ENCODE peak calls at places on chromosomes 1 and 21, in eight cellular contexts. One of them, this sample, is unnamed.

GRCh38 chr1:247007511-247008405 is at the start of gene ZNF695:
- DNase-seq in dorsolateral prefrontal cortex: peak
- DNase-seq in psoas muscle: peak
- DNase-seq in upper lobe of right lung: peak
- DNase-seq in cardiac muscle cell: peak
- DNase-seq in ovary: peak
- DNase-seq in spleen: peak
- DNase-seq in left ventricle myocardium inferior: peak
- DNase-seq in this sample: peak

GRCh38 chr1:47875831-47876586 is 121.2 kb downstream of the TRABD2B start:
- DNase-seq in dorsolateral prefrontal cortex: no peak
- DNase-seq in psoas muscle: no peak
- DNase-seq in upper lobe of right lung: no peak
- DNase-seq in cardiac muscle cell: peak
- DNase-seq in ovary: no peak
- DNase-seq in spleen: no peak
- DNase-seq in left ventricle myocardium inferior: no peak
- DNase-seq in this sample: no peak

GRCh38 chr1:166952002-166952746 is 23.2 kb downstream of the ILDR2 start:
- DNase-seq in dorsolateral prefrontal cortex: no peak
- DNase-seq in psoas muscle: no peak
- DNase-seq in upper lobe of right lung: no peak
- DNase-seq in cardiac muscle cell: peak
- DNase-seq in ovary: no peak
- DNase-seq in spleen: no peak
- DNase-seq in left ventricle myocardium inferior: peak
- DNase-seq in this sample: no peak

GRCh38 chr1:231971397-231972233 is 345.0 kb downstream of the DISC1 start:
- DNase-seq in dorsolateral prefrontal cortex: no peak
- DNase-seq in psoas muscle: no peak
- DNase-seq in upper lobe of right lung: no peak
- DNase-seq in cardiac muscle cell: peak
- DNase-seq in ovary: no peak
- DNase-seq in spleen: no peak
- DNase-seq in left ventricle myocardium inferior: no peak
- DNase-seq in this sample: no peak

GRCh38 chr1:159208460-159208825 is 3.8 kb downstream of the ACKR1 start:
- DNase-seq in dorsolateral prefrontal cortex: no peak
- DNase-seq in psoas muscle: no peak
- DNase-seq in upper lobe of right lung: no peak
- DNase-seq in cardiac muscle cell: no peak
- DNase-seq in ovary: no peak
- DNase-seq in spleen: no peak
- DNase-seq in left ventricle myocardium inferior: no peak
- DNase-seq in this sample: no peak

GRCh38 chr1:229924639-229925038 is 142.4 kb upstream of the GALNT2 start:
- DNase-seq in dorsolateral prefrontal cortex: no peak
- DNase-seq in psoas muscle: no peak
- DNase-seq in upper lobe of right lung: no peak
- DNase-seq in cardiac muscle cell: no peak
- DNase-seq in ovary: no peak
- DNase-seq in spleen: no peak
- DNase-seq in left ventricle myocardium inferior: no peak
- DNase-seq in this sample: no peak

GRCh38 chr1:3366181-3367051 is 88.0 kb upstream of the ARHGEF16 start:
- DNase-seq in dorsolateral prefrontal cortex: no peak
- DNase-seq in psoas muscle: no peak
- DNase-seq in upper lobe of right lung: no peak
- DNase-seq in cardiac muscle cell: peak
- DNase-seq in ovary: no peak
- DNase-seq in spleen: no peak
- DNase-seq in left ventricle myocardium inferior: peak
- DNase-seq in this sample: peak

GRCh38 chr21:33370292-33370691 is 32.9 kb upstream of the IFNGR2 start:
- DNase-seq in dorsolateral prefrontal cortex: no peak
- DNase-seq in psoas muscle: no peak
- DNase-seq in upper lobe of right lung: no peak
- DNase-seq in cardiac muscle cell: no peak
- DNase-seq in ovary: no peak
- DNase-seq in spleen: no peak
- DNase-seq in left ventricle myocardium inferior: no peak
- DNase-seq in this sample: no peak

GRCh38 chr1:2044510-2045319 is 5.5 kb upstream of the PRKCZ start:
- DNase-seq in dorsolateral prefrontal cortex: peak
- DNase-seq in psoas muscle: peak
- DNase-seq in upper lobe of right lung: peak
- DNase-seq in cardiac muscle cell: peak
- DNase-seq in ovary: peak
- DNase-seq in spleen: peak
- DNase-seq in left ventricle myocardium inferior: peak
- DNase-seq in this sample: no peak

GRCh38 chr1:40919475-40920011 is 57.4 kb upstream of the CITED4 start:
- DNase-seq in dorsolateral prefrontal cortex: peak
- DNase-seq in psoas muscle: no peak
- DNase-seq in upper lobe of right lung: no peak
- DNase-seq in cardiac muscle cell: no peak
- DNase-seq in ovary: no peak
- DNase-seq in spleen: no peak
- DNase-seq in left ventricle myocardium inferior: no peak
- DNase-seq in this sample: no peak

GRCh38 chr1:167554028-167554779 is 642 bp upstream of the CREG1 start:
- DNase-seq in dorsolateral prefrontal cortex: peak
- DNase-seq in psoas muscle: no peak
- DNase-seq in upper lobe of right lung: no peak
- DNase-seq in cardiac muscle cell: peak
- DNase-seq in ovary: no peak
- DNase-seq in spleen: no peak
- DNase-seq in left ventricle myocardium inferior: no peak
- DNase-seq in this sample: no peak

GRCh38 chr21:35831791-35832190 is 228.5 kb downstream of the SETD4 start:
- DNase-seq in dorsolateral prefrontal cortex: no peak
- DNase-seq in psoas muscle: no peak
- DNase-seq in upper lobe of right lung: no peak
- DNase-seq in cardiac muscle cell: no peak
- DNase-seq in ovary: no peak
- DNase-seq in spleen: no peak
- DNase-seq in left ventricle myocardium inferior: no peak
- DNase-seq in this sample: no peak

GRCh38 chr1:207838156-207839082 is 72.5 kb downstream of the CD34 start:
- DNase-seq in dorsolateral prefrontal cortex: peak
- DNase-seq in psoas muscle: peak
- DNase-seq in upper lobe of right lung: no peak
- DNase-seq in cardiac muscle cell: peak
- DNase-seq in ovary: peak
- DNase-seq in spleen: no peak
- DNase-seq in left ventricle myocardium inferior: peak
- DNase-seq in this sample: peak

GRCh38 chr1:226181996-226182714 is 4.4 kb downstream of the ACBD3 start:
- DNase-seq in dorsolateral prefrontal cortex: peak
- DNase-seq in psoas muscle: peak
- DNase-seq in upper lobe of right lung: peak
- DNase-seq in cardiac muscle cell: peak
- DNase-seq in ovary: peak
- DNase-seq in spleen: no peak
- DNase-seq in left ventricle myocardium inferior: peak
- DNase-seq in this sample: no peak

GRCh38 chr21:17612023-17612564 is 607 bp downstream of the BTG3 start:
- DNase-seq in dorsolateral prefrontal cortex: peak
- DNase-seq in psoas muscle: peak
- DNase-seq in upper lobe of right lung: peak
- DNase-seq in cardiac muscle cell: peak
- DNase-seq in ovary: peak
- DNase-seq in spleen: peak
- DNase-seq in left ventricle myocardium inferior: peak
- DNase-seq in this sample: peak

GRCh38 chr1:3623441-3624150 is 1.2 kb upstream of the TPRG1L start:
- DNase-seq in dorsolateral prefrontal cortex: no peak
- DNase-seq in psoas muscle: peak
- DNase-seq in upper lobe of right lung: no peak
- DNase-seq in cardiac muscle cell: no peak
- DNase-seq in ovary: no peak
- DNase-seq in spleen: peak
- DNase-seq in left ventricle myocardium inferior: no peak
- DNase-seq in this sample: no peak

GRCh38 chr1:1358433-1359201 is at the start of gene MXRA8:
- DNase-seq in dorsolateral prefrontal cortex: no peak
- DNase-seq in psoas muscle: peak
- DNase-seq in upper lobe of right lung: peak
- DNase-seq in cardiac muscle cell: peak
- DNase-seq in ovary: peak
- DNase-seq in spleen: no peak
- DNase-seq in left ventricle myocardium inferior: peak
- DNase-seq in this sample: no peak

GRCh38 chr21:25561668-25562641 is 45.3 kb downstream of the MRPL39 start:
- DNase-seq in dorsolateral prefrontal cortex: no peak
- DNase-seq in psoas muscle: peak
- DNase-seq in upper lobe of right lung: peak
- DNase-seq in cardiac muscle cell: peak
- DNase-seq in ovary: peak
- DNase-seq in spleen: peak
- DNase-seq in left ventricle myocardium inferior: peak
- DNase-seq in this sample: peak

GRCh38 chr21:34185051-34185750 is 111.8 kb downstream of the MRPS6 start:
- DNase-seq in dorsolateral prefrontal cortex: no peak
- DNase-seq in psoas muscle: no peak
- DNase-seq in upper lobe of right lung: no peak
- DNase-seq in cardiac muscle cell: no peak
- DNase-seq in ovary: no peak
- DNase-seq in spleen: no peak
- DNase-seq in left ventricle myocardium inferior: no peak
- DNase-seq in this sample: no peak

GRCh38 chr1:64686828-64687724 is 57.8 kb upstream of the RAVER2 start:
- DNase-seq in dorsolateral prefrontal cortex: no peak
- DNase-seq in psoas muscle: no peak
- DNase-seq in upper lobe of right lung: no peak
- DNase-seq in cardiac muscle cell: peak
- DNase-seq in ovary: peak
- DNase-seq in spleen: no peak
- DNase-seq in left ventricle myocardium inferior: no peak
- DNase-seq in this sample: no peak

GRCh38 chr1:217135987-217136894 is 413.0 kb upstream of the ESRRG start:
- DNase-seq in dorsolateral prefrontal cortex: no peak
- DNase-seq in psoas muscle: no peak
- DNase-seq in upper lobe of right lung: no peak
- DNase-seq in cardiac muscle cell: no peak
- DNase-seq in ovary: no peak
- DNase-seq in spleen: peak
- DNase-seq in left ventricle myocardium inferior: no peak
- DNase-seq in this sample: no peak
- H3K4me3 ChIP-seq in dorsolateral prefrontal cortex: peak
- H3K4me3 ChIP-seq in psoas muscle: peak
- H3K4me3 ChIP-seq in upper lobe of right lung: peak
- H3K4me3 ChIP-seq in cardiac muscle cell: peak
- H3K4me3 ChIP-seq in ovary: no peak
- H3K4me3 ChIP-seq in spleen: peak
- H3K4me3 ChIP-seq in left ventricle myocardium inferior: peak
- H3K4me3 ChIP-seq in this sample: peak

DNA sequence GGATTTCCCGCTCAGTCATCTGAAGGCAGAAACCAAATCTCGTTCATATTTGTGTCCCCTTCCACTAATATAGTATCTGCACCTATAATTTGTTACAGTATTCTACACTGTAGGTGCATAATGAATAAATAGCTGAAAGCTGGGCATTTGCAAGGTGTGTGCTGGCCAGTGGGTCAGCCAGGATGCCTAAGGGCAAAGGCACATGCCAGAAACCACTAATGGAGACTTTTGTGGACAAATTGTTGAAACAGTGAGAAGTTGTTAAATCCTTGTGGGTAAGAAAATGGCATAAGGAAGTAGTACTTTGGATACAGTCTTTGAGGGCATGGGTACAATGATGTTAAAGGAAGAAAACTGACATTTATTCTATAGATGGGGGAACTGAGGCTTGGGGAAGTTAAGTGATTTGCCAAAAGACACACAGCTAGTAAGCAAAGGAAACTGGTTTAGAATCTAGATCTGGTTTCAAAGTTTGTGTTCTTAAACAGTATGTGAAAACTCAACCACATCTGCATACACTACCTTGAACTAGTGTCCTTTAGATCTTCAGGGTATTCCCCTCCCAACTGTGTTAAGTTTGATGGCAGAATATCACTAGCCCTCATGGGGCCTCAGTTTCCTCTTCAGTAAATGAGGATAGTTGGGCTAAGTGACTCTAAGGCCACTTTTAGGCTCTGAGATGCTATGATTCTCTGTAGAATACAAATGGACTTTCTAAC is 26.5 kb upstream of the LRRC8C start:
- DNase-seq in dorsolateral prefrontal cortex: no peak
- DNase-seq in psoas muscle: no peak
- DNase-seq in upper lobe of right lung: no peak
- DNase-seq in cardiac muscle cell: no peak
- DNase-seq in ovary: no peak
- DNase-seq in spleen: no peak
- DNase-seq in left ventricle myocardium inferior: no peak
- DNase-seq in this sample: no peak
- H3K27ac ChIP-seq in dorsolateral prefrontal cortex: no peak
- H3K27ac ChIP-seq in psoas muscle: no peak
- H3K27ac ChIP-seq in upper lobe of right lung: no peak
- H3K27ac ChIP-seq in cardiac muscle cell: no peak
- H3K27ac ChIP-seq in ovary: no peak
- H3K27ac ChIP-seq in spleen: peak
- H3K27ac ChIP-seq in left ventricle myocardium inferior: peak
- H3K27ac ChIP-seq in this sample: no peak

DNA sequence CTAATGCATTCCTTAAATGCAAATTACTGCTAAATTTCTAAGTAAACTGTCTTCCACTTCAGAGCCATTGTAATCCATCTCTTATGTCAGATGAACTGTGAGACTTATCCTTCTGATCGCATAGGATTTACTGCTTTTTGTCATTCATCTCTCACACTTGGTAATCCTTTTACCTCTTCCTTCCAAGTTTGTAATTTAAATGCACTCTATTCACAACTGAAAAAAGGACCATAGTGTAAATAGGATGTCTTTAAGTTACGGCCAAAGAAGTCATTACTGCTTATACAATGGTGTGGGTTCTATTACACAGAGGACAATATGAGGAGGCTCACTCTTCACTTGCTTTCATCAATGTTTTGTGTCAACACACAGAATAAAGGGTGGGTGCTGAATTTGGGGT is 393.3 kb downstream of the PTBP2 start:
- DNase-seq in dorsolateral prefrontal cortex: no peak
- DNase-seq in psoas muscle: no peak
- DNase-seq in upper lobe of right lung: no peak
- DNase-seq in cardiac muscle cell: no peak
- DNase-seq in ovary: no peak
- DNase-seq in spleen: no peak
- DNase-seq in left ventricle myocardium inferior: no peak
- DNase-seq in this sample: no peak
- TF ChIP-seq CTCF in dorsolateral prefrontal cortex: no peak
- TF ChIP-seq CTCF in psoas muscle: no peak
- TF ChIP-seq CTCF in upper lobe of right lung: no peak
- TF ChIP-seq CTCF in cardiac muscle cell: no peak
- TF ChIP-seq CTCF in ovary: no peak
- TF ChIP-seq CTCF in spleen: no peak
- TF ChIP-seq CTCF in left ventricle myocardium inferior: no peak
- TF ChIP-seq CTCF in this sample: no peak

DNA sequence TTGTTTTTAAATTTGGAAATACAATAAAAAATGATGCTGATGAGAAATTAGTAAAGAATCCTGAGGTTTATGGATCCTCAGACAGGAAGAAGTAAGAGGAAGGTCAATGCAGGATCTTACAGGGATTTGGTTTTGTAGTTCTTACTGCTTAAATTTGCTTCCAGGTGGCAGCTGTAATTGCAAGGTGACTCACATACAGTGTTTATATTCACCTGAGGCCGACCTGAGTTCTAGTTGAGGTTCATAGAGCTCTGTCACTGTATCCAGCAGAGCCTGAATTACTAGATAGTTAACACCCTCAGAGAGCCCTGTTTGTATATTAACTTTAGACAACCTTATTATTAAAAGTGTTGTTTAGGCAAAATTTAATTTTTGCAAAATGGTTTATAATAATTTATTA is 1.4 kb upstream of the WDR26 start:
- DNase-seq in dorsolateral prefrontal cortex: no peak
- DNase-seq in psoas muscle: no peak
- DNase-seq in upper lobe of right lung: no peak
- DNase-seq in cardiac muscle cell: no peak
- DNase-seq in ovary: no peak
- DNase-seq in spleen: no peak
- DNase-seq in left ventricle myocardium inferior: no peak
- DNase-seq in this sample: no peak
- H3K4me3 ChIP-seq in dorsolateral prefrontal cortex: no peak
- H3K4me3 ChIP-seq in psoas muscle: peak
- H3K4me3 ChIP-seq in upper lobe of right lung: no peak
- H3K4me3 ChIP-seq in cardiac muscle cell: no peak
- H3K4me3 ChIP-seq in ovary: no peak
- H3K4me3 ChIP-seq in spleen: no peak
- H3K4me3 ChIP-seq in left ventricle myocardium inferior: peak
- H3K4me3 ChIP-seq in this sample: no peak